ENCODE peak calls at places on chromosomes 5 and 9, in four cellular contexts. F is GM04504, B is non-pigmented ciliary epithelial cell, Q is adrenal gland. V is an unnamed sample.

GRCh38 chr9:114804504-114804903 is 1.3 kb downstream of the TNFSF15 start:
- DNase-seq in F (peak; percentile 43), B (peak; percentile 43), Q (peak; percentile 44), V (peak; percentile 77)

GRCh38 chr9:76818271-76818670 is 54.0 kb downstream of the PCA3 start:
- DNase-seq in Q (peak; percentile 97), B (peak; percentile 91), F (peak; percentile 97), V (peak; percentile 92)

GRCh38 chr5:180290568-180291233 is 1.2 kb downstream of the MAPK9 start:
- DNase-seq in B (no peak), F (no peak), Q (peak; percentile 25), V (no peak)

GRCh38 chr5:132927355-132927754 is 36.1 kb downstream of the AFF4 start:
- DNase-seq in Q (no peak), F (no peak), B (no peak), V (no peak)

GRCh38 chr5:1685076-1685475 is 114.6 kb downstream of the MRPL36 start:
- DNase-seq in Q (no peak), B (no peak), F (no peak), V (no peak)

GRCh38 chr9:33676746-33677505 is 118.4 kb upstream of the PRSS3 start:
- DNase-seq in F (no peak), B (no peak), Q (peak; percentile 11), V (no peak)

GRCh38 chr9:33437235-33437634 is 10.2 kb downstream of the AQP3 start:
- DNase-seq in B (no peak), F (no peak), Q (no peak), V (no peak)

GRCh38 chr9:14251146-14252071 is 62.5 kb downstream of the NFIB start:
- DNase-seq in F (peak; percentile 13), B (no peak), Q (peak; percentile 71), V (no peak)

GRCh38 chr9:114779352-114779845 is 26.4 kb downstream of the TNFSF15 start:
- DNase-seq in Q (peak; percentile 89), B (no peak), F (no peak), V (no peak)

GRCh38 chr5:149851211-149851610 is 93.4 kb downstream of the PDE6A start:
- DNase-seq in Q (no peak), F (no peak), B (no peak), V (no peak)

GRCh38 chr9:89419978-89420394 is 77.9 kb downstream of the SEMA4D start:
- DNase-seq in Q (no peak), F (no peak), B (no peak), V (no peak)

GRCh38 chr9:98364042-98364441 is 108.6 kb upstream of the TBC1D2 start:
- DNase-seq in B (no peak), Q (no peak), F (no peak), V (no peak)

GRCh38 chr5:39417979-39418378 is 6.8 kb downstream of the DAB2 start:
- DNase-seq in B (no peak), F (no peak), Q (no peak), V (no peak)

GRCh38 chr9:132163457-132163875 is 1.6 kb downstream of the NTNG2 start:
- DNase-seq in Q (no peak), F (no peak), B (no peak), V (no peak)

GRCh38 chr9:88072831-88073365 is 65.4 kb downstream of the SPATA31C2 start:
- DNase-seq in B (no peak), F (no peak), Q (no peak), V (no peak)

GRCh38 chr5:132557425-132557805 is 638 bp downstream of the RAD50 start:
- DNase-seq in F (no peak), B (no peak), Q (peak; percentile 28), V (no peak)

GRCh38 chr5:138149530-138149929 is 10.3 kb upstream of the NME5 start:
- DNase-seq in Q (no peak), F (no peak), B (no peak), V (no peak)

GRCh38 chr5:95759634-95760033 is 28.5 kb downstream of the RHOBTB3 start:
- DNase-seq in B (peak; percentile 65), Q (no peak), F (no peak), V (no peak)

GRCh38 chr5:175873090-175873454 is 1.7 kb downstream of the CPLX2 start:
- DNase-seq in F (no peak), B (no peak), Q (no peak), V (no peak)

GRCh38 chr9:131087354-131087893 is 8.9 kb upstream of the AIF1L start:
- DNase-seq in B (no peak), F (no peak), Q (no peak), V (no peak)

GRCh38 chr5:3853366-3853765 is 257.7 kb downstream of the IRX1 start:
- DNase-seq in Q (no peak), F (no peak), B (no peak), V (no peak)

GRCh38 chr5:33824516-33825195 is 67.1 kb downstream of the ADAMTS12 start:
- DNase-seq in F (peak; percentile 86), B (peak; percentile 72), Q (peak; percentile 22), V (peak; percentile 88)

GRCh38 chr9:129497064-129497836 is 123.7 kb downstream of the C9orf50 start:
- DNase-seq in B (no peak), Q (peak; percentile 72), F (no peak), V (no peak)

GRCh38 chr9:113417370-113417769 is 6.8 kb downstream of the C9orf43 start:
- DNase-seq in Q (no peak), B (no peak), F (no peak), V (no peak)

GRCh38 chr5:5591567-5591966 is 169.1 kb downstream of the ICE1 start:
- DNase-seq in Q (no peak), B (no peak), F (no peak), V (no peak)

GRCh38 chr9:18668944-18669343 is 195.0 kb downstream of the ADAMTSL1 start:
- DNase-seq in B (no peak), Q (no peak), F (no peak), V (no peak)

GRCh38 chr9:118262191-118262590 is 558.0 kb downstream of the TLR4 start:
- DNase-seq in F (no peak), Q (no peak), B (no peak), V (no peak)

GRCh38 chr9:114006931-114007691 is 71.0 kb downstream of the AMBP start:
- DNase-seq in B (no peak), F (no peak), Q (no peak), V (no peak)

GRCh38 chr5:58366461-58366860 is 93.4 kb downstream of the PLK2 start:
- DNase-seq in Q (no peak), F (no peak), B (no peak), V (peak; percentile 57)

GRCh38 chr5:97629281-97629680 is 446.2 kb upstream of the RIOK2 start:
- DNase-seq in F (peak; percentile 55), B (peak; percentile 75), Q (peak; percentile 6), V (peak; percentile 58)

GRCh38 chr5:134758504-134759341 is at the start of gene DDX46:
- DNase-seq in F (peak; percentile 69), Q (peak; percentile 94), B (peak; percentile 55), V (no peak)

GRCh38 chr5:122295138-122295537 is 16.9 kb upstream of the SNCAIP start:
- DNase-seq in B (no peak), F (no peak), Q (no peak), V (no peak)

GRCh38 chr9:34524349-34524748 is 1.6 kb upstream of the ENHO start:
- DNase-seq in B (no peak), F (no peak), Q (no peak), V (no peak)

GRCh38 chr5:154440540-154440939 is 5.3 kb upstream of the SAP30L start:
- DNase-seq in B (no peak), Q (no peak), F (no peak), V (no peak)

V was measured in AG09309.